ENCODE peak calls at places on chromosomes 12 and 14, in six cellular contexts. Z is fibroblast of the aortic adventitia, V is suprapubic skin, B is BE2C, K is fibroblast of lung, S is lung. O is an unnamed sample.

GRCh38 chr14:98608071-98609060 is 663.6 kb downstream of the BCL11B start:
- DNase-seq in B (no peak), V (no peak), Z (no peak), K (no peak), S (no peak), O (no peak)

GRCh38 chr12:112218150-112218549 is 92.8 kb downstream of the TRAFD1 start:
- DNase-seq in Z (peak), B (no peak), K (peak), V (no peak), S (no peak), O (no peak)

GRCh38 chr12:76719171-76719631 is 44.7 kb upstream of the ZDHHC17 start:
- DNase-seq in Z (peak), V (no peak), B (no peak), S (no peak), K (peak), O (no peak)

GRCh38 chr12:132075026-132075713 is 68.9 kb downstream of the DDX51 start:
- DNase-seq in B (no peak), S (no peak), Z (no peak), V (no peak), K (no peak), O (no peak)

GRCh38 chr14:77630111-77630510 is 13.7 kb upstream of the SPTLC2 start:
- DNase-seq in K (no peak), B (no peak), S (no peak), Z (no peak), V (no peak), O (no peak)

GRCh38 chr12:57476162-57476992 is 3.3 kb downstream of the ARHGAP9 start:
- DNase-seq in Z (no peak), S (no peak), B (no peak), K (no peak), V (no peak), O (no peak)

GRCh38 chr12:51923506-51924365 is 16.4 kb downstream of the ACVRL1 start:
- DNase-seq in K (no peak), V (peak), Z (peak), B (peak), S (peak), O (no peak)

GRCh38 chr12:7645395-7646177 is 20.1 kb downstream of the APOBEC1 start:
- DNase-seq in S (no peak), B (peak), Z (peak), K (peak), V (no peak), O (peak)

GRCh38 chr12:109469516-109469915 is 7.6 kb downstream of the KCTD10 start:
- DNase-seq in S (no peak), V (no peak), B (no peak), Z (no peak), K (no peak), O (no peak)

GRCh38 chr12:3772380-3772779 is 19.5 kb upstream of the CRACR2A start:
- DNase-seq in Z (no peak), K (no peak), B (no peak), S (no peak), V (no peak), O (no peak)

DNA sequence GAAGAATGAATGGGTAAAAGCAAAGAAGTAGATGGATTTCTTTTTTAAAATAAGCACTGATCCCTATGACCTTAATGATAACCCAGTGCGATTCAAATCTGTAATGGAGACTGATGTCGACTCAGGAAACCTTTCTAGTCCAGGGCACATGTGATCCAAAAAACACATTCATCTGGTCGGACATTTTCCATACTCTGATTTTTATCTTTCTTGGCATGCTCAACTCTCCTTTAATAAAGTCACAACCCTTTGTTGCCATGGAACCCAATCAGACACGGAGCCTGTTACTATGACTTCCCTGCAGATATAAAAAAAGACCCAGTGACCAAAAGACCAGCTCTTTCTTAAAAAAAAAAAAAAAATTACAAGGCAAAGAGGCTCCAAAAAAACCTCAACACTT is 27.9 kb downstream of the TMCC3 start:
- DNase-seq in B (no peak), Z (peak), V (no peak), S (no peak), K (peak), O (no peak)
- H3K4me3 ChIP-seq in B (no peak), Z (no peak), V (no peak), S (no peak), K (no peak), O (no peak)

GRCh38 chr14:33186656-33187055 is 248.0 kb downstream of the NPAS3 start:
- DNase-seq in V (no peak), B (no peak), Z (no peak), S (no peak), K (no peak), O (no peak)

GRCh38 chr14:33188880-33189279 is 250.2 kb downstream of the NPAS3 start:
- DNase-seq in V (no peak), K (no peak), S (no peak), Z (no peak), B (no peak), O (no peak)

GRCh38 chr14:33184587-33184986 is 245.9 kb downstream of the NPAS3 start:
- DNase-seq in V (no peak), Z (peak), K (peak), S (no peak), B (peak), O (no peak)
- TF ChIP-seq CTCF in V (no peak), Z (no peak), K (no peak), S (no peak), B (peak), O (peak)

DNA sequence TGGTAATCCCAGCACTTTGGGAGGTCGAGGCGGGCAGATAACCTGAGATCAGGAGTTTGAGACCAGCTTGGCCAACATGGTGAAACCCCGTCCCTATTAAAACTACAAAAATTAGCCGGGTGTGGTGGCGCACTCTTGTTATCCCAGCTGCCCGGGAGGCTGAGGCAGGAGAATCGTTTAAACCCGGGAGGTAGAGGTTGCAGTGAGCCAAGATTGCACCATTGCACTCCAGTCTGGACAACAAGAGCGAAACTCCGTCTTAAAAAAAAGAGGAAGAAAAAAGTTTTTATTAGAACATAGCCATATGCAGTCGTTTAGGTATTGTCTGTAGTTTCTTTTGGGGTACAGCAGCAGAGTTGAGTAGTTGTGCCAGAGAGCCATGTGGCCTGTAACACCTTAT is 2.0 kb downstream of the ADIPOR2 start:
- DNase-seq in S (no peak), K (no peak), B (no peak), V (no peak), Z (no peak), O (no peak)
- H3K4me3 ChIP-seq in S (no peak), K (no peak), B (no peak), V (peak), Z (no peak), O (no peak)

DNA sequence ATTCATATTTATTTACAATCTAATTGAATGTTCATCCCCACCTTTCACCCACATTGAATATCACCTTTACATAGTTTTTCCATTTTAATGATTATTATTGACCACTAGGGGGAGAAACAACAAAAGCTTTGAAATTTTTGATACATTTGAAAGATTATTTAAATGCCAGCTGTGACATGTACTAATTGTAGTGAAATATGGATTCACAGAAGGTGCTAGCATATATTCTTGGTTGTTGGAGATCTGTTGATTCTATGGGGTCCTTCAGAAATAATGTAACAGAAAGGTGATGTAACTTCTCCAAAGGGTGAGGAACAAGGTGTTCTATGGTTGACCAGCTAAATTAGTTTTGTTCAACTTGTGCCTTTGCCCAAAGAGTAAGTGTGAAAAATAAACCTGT is 22.4 kb upstream of the GPR33 start:
- DNase-seq in V (no peak), B (no peak), K (peak), Z (peak), S (no peak), O (no peak)
- TF ChIP-seq CTCF in V (peak), B (peak), K (peak), Z (peak), S (no peak), O (no peak)

GRCh38 chr12:54360717-54361456 is 3.4 kb downstream of the GPR84 start:
- DNase-seq in B (peak), K (peak), V (no peak), Z (peak), S (peak), O (peak)

GRCh38 chr12:54358945-54359761 is 5.1 kb downstream of the GPR84 start:
- DNase-seq in B (peak), K (peak), Z (peak), S (peak), V (peak), O (peak)

GRCh38 chr12:54357802-54358619 is 6.3 kb downstream of the GPR84 start:
- DNase-seq in B (no peak), Z (no peak), S (no peak), V (no peak), K (peak), O (no peak)

GRCh38 chr12:54358620-54358944 is 5.7 kb downstream of the GPR84 start:
- DNase-seq in B (no peak), V (no peak), S (no peak), Z (no peak), K (no peak), O (no peak)

GRCh38 chr12:54359762-54360351 is 4.4 kb downstream of the GPR84 start:
- DNase-seq in S (no peak), V (no peak), K (no peak), B (no peak), Z (no peak), O (no peak)
- H3K4me3 ChIP-seq in S (peak), V (peak), K (no peak), B (peak), Z (peak), O (peak)

GRCh38 chr12:2051700-2052625 is 824 bp upstream of the CACNA1C start:
- DNase-seq in S (no peak), Z (peak), K (no peak), V (no peak), B (no peak), O (no peak)
- TF ChIP-seq CTCF in S (no peak), Z (peak), K (no peak), V (no peak), B (no peak), O (no peak)

DNA sequence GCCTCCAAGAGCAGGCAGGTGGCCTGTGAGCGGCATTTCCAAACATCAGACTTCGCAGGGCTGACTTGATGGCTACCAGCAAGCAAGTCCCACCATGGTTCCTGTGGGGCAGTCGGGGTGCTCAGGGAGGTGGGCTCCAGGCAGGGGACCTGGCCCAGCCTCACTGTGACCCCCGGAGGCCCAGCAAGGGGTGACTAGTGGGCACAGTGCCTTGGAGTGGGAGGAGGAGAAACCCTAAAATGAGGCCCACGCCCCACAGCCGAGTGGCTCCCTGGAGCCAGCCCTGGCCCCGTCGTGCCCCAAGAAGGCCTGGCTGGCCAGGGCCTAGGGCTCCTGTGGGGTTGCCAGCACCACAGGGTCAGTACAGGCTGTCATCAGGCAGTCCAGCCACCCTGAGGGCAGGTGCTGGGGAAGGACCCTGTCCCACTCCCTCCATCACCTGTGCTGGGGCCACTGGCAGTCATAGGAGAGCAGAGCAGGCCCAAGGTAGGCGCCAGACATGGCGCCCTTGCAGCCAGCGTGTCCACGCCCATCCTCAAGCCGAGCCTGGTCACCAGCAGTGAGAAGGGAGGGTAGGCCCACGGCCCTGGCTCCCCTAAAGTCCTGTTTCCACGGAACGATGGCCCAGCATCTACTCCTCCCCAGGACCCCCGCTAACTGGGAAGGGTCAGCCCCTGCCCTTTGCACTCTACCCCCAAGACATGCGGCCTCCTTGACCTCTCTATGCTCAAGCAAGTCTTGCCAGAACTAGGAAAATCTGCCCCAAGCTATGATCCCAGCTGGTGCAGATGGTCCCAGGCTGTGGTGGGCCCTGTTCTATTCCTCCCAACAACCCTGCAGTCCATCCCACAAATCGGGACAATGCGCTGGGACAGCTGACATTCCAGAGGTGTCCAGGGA is 144.2 kb upstream of the C14orf180 start:
- DNase-seq in S (peak), B (no peak), K (no peak), Z (no peak), V (peak), O (no peak)
- H3K4me3 ChIP-seq in S (no peak), B (no peak), K (no peak), Z (no peak), V (peak), O (no peak)

GRCh38 chr14:104638927-104639450 is 34.4 kb upstream of the TMEM179 start:
- DNase-seq in S (no peak), Z (no peak), K (no peak), V (no peak), B (no peak), O (no peak)

GRCh38 chr14:104639481-104639880 is 34.9 kb upstream of the TMEM179 start:
- DNase-seq in V (no peak), B (no peak), K (no peak), Z (no peak), S (no peak), O (no peak)

GRCh38 chr14:104638190-104638589 is 33.6 kb upstream of the TMEM179 start:
- DNase-seq in K (no peak), B (no peak), Z (no peak), V (no peak), S (no peak), O (no peak)

GRCh38 chr14:104640681-104641080 is 36.1 kb upstream of the TMEM179 start:
- DNase-seq in V (no peak), K (no peak), B (no peak), Z (no peak), S (no peak), O (no peak)

DNA sequence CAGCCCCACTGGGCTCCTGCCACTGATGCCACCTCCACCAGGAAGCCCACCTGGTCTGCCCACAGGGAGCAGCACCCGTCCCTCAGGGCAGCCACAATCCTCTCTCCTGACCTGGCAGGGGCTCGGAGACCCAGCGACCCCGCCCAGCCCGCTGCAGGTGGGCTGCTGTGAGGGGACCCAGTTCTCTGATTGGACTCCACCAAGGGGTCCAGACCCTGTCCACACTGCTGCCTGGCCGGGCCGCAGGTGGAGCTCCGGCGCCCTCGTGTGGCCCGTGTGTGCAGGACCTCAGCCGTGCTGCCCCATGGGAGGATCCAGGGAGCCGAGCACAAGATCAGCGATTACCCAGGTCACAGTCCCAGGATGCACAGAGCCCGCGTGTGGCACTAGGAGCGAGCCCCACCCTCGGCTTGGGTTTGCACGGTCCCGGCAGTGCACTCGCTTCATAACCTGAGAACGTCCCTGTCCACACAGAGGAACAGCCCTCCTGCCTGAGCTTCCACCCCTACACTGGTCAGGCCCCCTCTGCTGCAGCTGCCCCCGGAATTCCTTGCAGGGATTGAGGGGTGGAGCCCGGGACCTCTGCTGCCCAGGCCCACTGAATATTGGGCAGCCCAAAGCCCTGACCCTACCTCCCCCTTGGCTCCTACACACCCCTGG is 35.4 kb upstream of the TMEM179 start:
- DNase-seq in S (peak), K (peak), B (peak), Z (peak), V (peak), O (peak)
- TF ChIP-seq CTCF in S (peak), K (peak), B (peak), Z (peak), V (peak), O (peak)